ENCODE peak calls at places on chromosomes 2 and 18, in six cellular contexts. L is fibroblast of lung; P is EL; S is NCI-H2081 treated with DMSO at 0.1 percent for 48 hours; W is activated CD8-positive, alpha-beta memory T cell treated with anti-CD3 and anti-CD28 coated beads for 1 hour; G is mesenchymal stem cell. X is an unnamed sample.

GRCh38 chr18:3453540-3454364 is 3.8 kb downstream of the TGIF1 start:
- DNase-seq in L (peak), P (peak), S (no peak), W (no peak), G (peak), X (peak)

GRCh38 chr18:59249186-59249774 is 24.0 kb downstream of the RAX start:
- DNase-seq in L (peak), P (peak), S (peak), W (no peak), G (peak), X (peak)

GRCh38 chr2:54628418-54628817 is 95.0 kb upstream of the EML6 start:
- DNase-seq in L (no peak), P (no peak), S (no peak), W (no peak), G (no peak), X (no peak)

GRCh38 chr2:71528221-71528620 is 74.9 kb downstream of the DYSF start:
- DNase-seq in L (no peak), P (no peak), S (no peak), W (no peak), G (no peak), X (no peak)

GRCh38 chr18:48227206-48227605 is 182.0 kb downstream of the ZBTB7C start:
- DNase-seq in L (no peak), P (peak), S (no peak), W (no peak), G (no peak), X (no peak)

GRCh38 chr2:40113272-40113671 is 334.2 kb upstream of the THUMPD2 start:
- DNase-seq in L (peak), P (peak), S (no peak), W (no peak), G (peak), X (no peak)

GRCh38 chr2:97722227-97722626 is 8.9 kb downstream of the ZAP70 start:
- DNase-seq in L (no peak), P (no peak), S (no peak), W (no peak), G (no peak), X (no peak)

GRCh38 chr2:127052068-127052770 is 54.7 kb downstream of the BIN1 start:
- DNase-seq in L (no peak), P (no peak), S (no peak), W (no peak), G (no peak), X (no peak)

GRCh38 chr18:48902856-48903601 is 47.7 kb downstream of the SMAD7 start:
- DNase-seq in L (peak), P (peak), S (no peak), W (no peak), G (no peak), X (peak)

GRCh38 chr2:233010569-233011267 is 2.3 kb downstream of the NGEF start:
- DNase-seq in L (no peak), P (no peak), S (no peak), W (no peak), G (no peak), X (no peak)

GRCh38 chr18:37701967-37702366 is 136.4 kb upstream of the CELF4 start:
- DNase-seq in L (no peak), P (no peak), S (no peak), W (no peak), G (no peak), X (no peak)

GRCh38 chr2:40228296-40228695 is 223.6 kb downstream of the SLC8A1 start:
- DNase-seq in L (no peak), P (no peak), S (no peak), W (no peak), G (no peak), X (no peak)

GRCh38 chr18:22613788-22614187 is 196.1 kb upstream of the CTAGE1 start:
- DNase-seq in L (no peak), P (peak), S (no peak), W (no peak), G (peak), X (no peak)

GRCh38 chr2:236731767-236732580 is 162.3 kb downstream of the ACKR3 start:
- DNase-seq in L (peak), P (peak), S (no peak), W (no peak), G (peak), X (peak)

GRCh38 chr2:19706332-19706731 is 195.5 kb downstream of the TTC32 start:
- DNase-seq in L (no peak), P (no peak), S (no peak), W (no peak), G (no peak), X (no peak)

GRCh38 chr18:47775961-47776360 is 154.5 kb downstream of the SMAD2 start:
- DNase-seq in L (peak), P (peak), S (no peak), W (no peak), G (peak), X (no peak)

GRCh38 chr2:66748939-66749338 is 314.0 kb downstream of the MEIS1 start:
- DNase-seq in L (no peak), P (no peak), S (no peak), W (no peak), G (no peak), X (no peak)

GRCh38 chr18:48391863-48392262 is 17.3 kb downstream of the ZBTB7C start:
- DNase-seq in L (no peak), P (no peak), S (no peak), W (no peak), G (no peak), X (no peak)

GRCh38 chr2:67834482-67834881 is 228.3 kb downstream of the C1D start:
- DNase-seq in L (no peak), P (no peak), S (no peak), W (no peak), G (no peak), X (no peak)

GRCh38 chr2:45000921-45001628 is 8.2 kb downstream of the SIX2 start:
- DNase-seq in L (no peak), P (no peak), S (no peak), W (no peak), G (peak), X (no peak)

GRCh38 chr2:164644036-164644700 is 22.9 kb upstream of the GRB14 start:
- DNase-seq in L (no peak), P (no peak), S (no peak), W (no peak), G (no peak), X (no peak)

GRCh38 chr2:21306235-21306634 is 182.5 kb downstream of the TDRD15 start:
- DNase-seq in L (no peak), P (no peak), S (no peak), W (no peak), G (no peak), X (no peak)

GRCh38 chr2:128217671-128218070 is 101.0 kb downstream of the HS6ST1 start:
- DNase-seq in L (no peak), P (no peak), S (no peak), W (no peak), G (no peak), X (no peak)

GRCh38 chr2:45435316-45435715 is 175.8 kb downstream of the SRBD1 start:
- DNase-seq in L (peak), P (peak), S (no peak), W (no peak), G (peak), X (no peak)

GRCh38 chr2:20471148-20471547 is 24.3 kb downstream of the RHOB start:
- DNase-seq in L (no peak), P (no peak), S (no peak), W (no peak), G (no peak), X (no peak)

GRCh38 chr2:199928626-199929025 is 17.5 kb downstream of the C2orf69 start:
- DNase-seq in L (no peak), P (no peak), S (no peak), W (no peak), G (no peak), X (no peak)

GRCh38 chr2:215554689-215555088 is 118.8 kb upstream of the FN1 start:
- DNase-seq in L (peak), P (peak), S (no peak), W (no peak), G (no peak), X (no peak)

GRCh38 chr2:61510674-61511671 is 27.2 kb downstream of the XPO1 start:
- DNase-seq in L (no peak), P (no peak), S (no peak), W (no peak), G (no peak), X (no peak)